ENCODE peak calls at places on chromosomes 2 and 18, in eight cellular contexts. J is IMR-90; I is mammary epithelial cell; Q is CD8-positive, alpha-beta T cell; X is foreskin keratinocyte; W is cardiac muscle cell; M is astrocyte; V is left ventricle myocardium inferior. Z is an unnamed sample. For H3K4me1, the result is how much of the 10 kb centered on the place peaks cover.

GRCh38 chr18:76923485-76924085 is 101.2 kb downstream of the ZNF236 start:
- DNase-seq in J (peak), I (peak), Q (no peak), X (no peak), W (peak), M (no peak), V (no peak), Z (peak)

GRCh38 chr2:65300134-65300771 is 72.6 kb downstream of the ACTR2 start:
- DNase-seq in J (peak), I (no peak), Q (no peak), X (no peak), W (peak), M (peak), V (peak), Z (no peak)

GRCh38 chr2:7014201-7014640 is 97.0 kb downstream of the RNF144A start:
- DNase-seq in J (no peak), I (no peak), Q (no peak), X (no peak), W (peak), M (peak), V (no peak), Z (peak)

GRCh38 chr2:238790126-238790820 is 57.6 kb upstream of the TWIST2 start:
- DNase-seq in J (no peak), I (no peak), Q (no peak), X (no peak), W (peak), M (no peak), V (no peak), Z (no peak)

GRCh38 chr2:158967731-158968395 is 577 bp upstream of the TANC1 start:
- DNase-seq in J (peak), I (peak), Q (no peak), X (no peak), W (peak), M (peak), V (peak), Z (peak)

GRCh38 chr2:85111819-85112281 is 21.3 kb upstream of the TCF7L1 start:
- DNase-seq in J (peak), I (peak), Q (no peak), X (no peak), W (no peak), M (peak), V (no peak), Z (no peak)

GRCh38 chr2:27720004-27720551 is 51.4 kb upstream of the MRPL33 start:
- DNase-seq in J (peak), I (peak), Q (no peak), X (peak), W (peak), M (peak), V (no peak), Z (peak)

GRCh38 chr2:236852100-236852976 is 233.4 kb upstream of the COPS8 start:
- DNase-seq in J (no peak), I (no peak), Q (no peak), X (no peak), W (peak), M (no peak), V (no peak), Z (no peak)

GRCh38 chr2:97935719-97936161 is 60.0 kb downstream of the TMEM131 start:
- DNase-seq in J (peak), I (peak), Q (no peak), X (no peak), W (peak), M (peak), V (no peak), Z (peak)

GRCh38 chr2:168543037-168543436 is 87.0 kb downstream of the CERS6 start:
- DNase-seq in J (no peak), I (no peak), Q (no peak), X (no peak), W (no peak), M (no peak), V (no peak), Z (no peak)

GRCh38 chr2:2793514-2793913 is 462.4 kb upstream of the MYT1L start:
- DNase-seq in J (no peak), I (no peak), Q (no peak), X (no peak), W (no peak), M (no peak), V (no peak), Z (no peak)

GRCh38 chr2:27281855-27282559 is at the start of gene TRIM54:
- DNase-seq in J (peak), I (no peak), Q (no peak), X (no peak), W (no peak), M (no peak), V (peak), Z (peak)

GRCh38 chr2:175030380-175031271 is 25.4 kb upstream of the CHN1 start:
- DNase-seq in J (peak), I (peak), Q (no peak), X (peak), W (peak), M (peak), V (no peak), Z (peak)

GRCh38 chr2:101983928-101984327 is 7.8 kb upstream of the IL1R2 start:
- DNase-seq in J (no peak), I (peak), Q (no peak), X (no peak), W (no peak), M (no peak), V (no peak), Z (peak)

GRCh38 chr18:22872894-22873537 is 60.1 kb upstream of the RBBP8 start:
- DNase-seq in J (peak), I (no peak), Q (no peak), X (no peak), W (peak), M (no peak), V (no peak), Z (no peak)

GRCh38 chr18:79971986-79972385 is 7.5 kb downstream of the HSBP1L1 start:
- DNase-seq in J (no peak), I (no peak), Q (no peak), X (no peak), W (no peak), M (no peak), V (no peak), Z (no peak)

GRCh38 chr18:3015203-3015590 is 2.3 kb upstream of the LPIN2 start:
- DNase-seq in J (peak), I (peak), Q (no peak), X (peak), W (peak), M (peak), V (no peak), Z (peak)

GRCh38 chr18:79706658-79707057 is 27.1 kb downstream of the CTDP1 start:
- DNase-seq in J (no peak), I (no peak), Q (no peak), X (no peak), W (no peak), M (no peak), V (no peak), Z (no peak)

GRCh38 chr2:126890136-126890961 is 8.3 kb upstream of the TEX51 start:
- DNase-seq in J (no peak), I (no peak), Q (no peak), X (no peak), W (no peak), M (no peak), V (no peak), Z (no peak)

GRCh38 chr2:198916548-198916947 is 541.2 kb downstream of the SATB2 start:
- DNase-seq in J (no peak), I (no peak), Q (no peak), X (no peak), W (no peak), M (no peak), V (no peak), Z (no peak)

GRCh38 chr2:241842620-241843211 is 16.0 kb downstream of the PDCD1 start:
- DNase-seq in J (no peak), I (no peak), Q (peak), X (no peak), W (no peak), M (no peak), V (no peak), Z (no peak)

GRCh38 chr2:18639756-18640453 is 50.5 kb upstream of the NT5C1B start:
- DNase-seq in J (no peak), I (peak), Q (no peak), X (no peak), W (peak), M (no peak), V (no peak), Z (no peak)

GRCh38 chr18:23468753-23469459 is 15.8 kb downstream of the RIOK3 start:
- DNase-seq in J (no peak), I (no peak), Q (no peak), X (no peak), W (no peak), M (no peak), V (no peak), Z (no peak)

GRCh38 chr2:56117764-56118163 is 66.0 kb upstream of the CCDC85A start:
- DNase-seq in J (no peak), I (no peak), Q (no peak), X (peak), W (no peak), M (no peak), V (no peak), Z (no peak)

GRCh38 chr2:98479959-98480524 is 35.4 kb downstream of the INPP4A start:
- DNase-seq in J (peak), I (peak), Q (peak), X (peak), W (peak), M (peak), V (peak), Z (peak)

GRCh38 chr2:238881353-238882082 is 33.6 kb downstream of the TWIST2 start:
- DNase-seq in J (no peak), I (no peak), Q (no peak), X (no peak), W (no peak), M (no peak), V (no peak), Z (no peak)

GRCh38 chr2:47631840-47632398 is 151.0 kb upstream of the MSH6 start:
- DNase-seq in J (peak), I (peak), Q (no peak), X (peak), W (peak), M (peak), V (no peak), Z (peak)

GRCh38 chr2:162520959-162521358 is 177.0 kb downstream of the GCA start:
- DNase-seq in J (no peak), I (no peak), Q (no peak), X (no peak), W (no peak), M (no peak), V (no peak), Z (no peak)

GRCh38 chr2:82731824-82732223 is 1727.3 kb downstream of the SUCLG1 start:
- DNase-seq in J (no peak), I (no peak), Q (no peak), X (no peak), W (no peak), M (no peak), V (no peak), Z (no peak)

GRCh38 chr2:43206602-43207001 is 19.8 kb downstream of the ZFP36L2 start:
- DNase-seq in J (no peak), I (no peak), Q (no peak), X (no peak), W (no peak), M (no peak), V (no peak), Z (no peak)

GRCh38 chr2:140786585-140786984 is 1344.2 kb downstream of the LRP1B start:
- DNase-seq in J (no peak), I (no peak), Q (no peak), X (no peak), W (no peak), M (no peak), V (no peak), Z (no peak)

GRCh38 chr2:222470802-222471468 is 46.6 kb downstream of the SGPP2 start:
- DNase-seq in J (no peak), I (no peak), Q (no peak), X (no peak), W (no peak), M (no peak), V (no peak), Z (no peak)

GRCh38 chr2:161030260-161031063 is 129.8 kb upstream of the TANK start:
- DNase-seq in J (peak), I (peak), Q (no peak), X (peak), W (peak), M (peak), V (no peak), Z (no peak)

GRCh38 chr18:22337311-22337710 is 80.4 kb downstream of the CTAGE1 start:
- DNase-seq in J (no peak), I (no peak), Q (no peak), X (no peak), W (peak), M (no peak), V (no peak), Z (no peak)

GRCh38 chr2:130327703-130328527 is 14.8 kb upstream of the IMP4 start:
- DNase-seq in J (peak), I (peak), Q (no peak), X (peak), W (peak), M (peak), V (no peak), Z (no peak)

GRCh38 chr18:69387181-69387580 is 13.5 kb upstream of the DOK6 start:
- DNase-seq in J (no peak), I (no peak), Q (no peak), X (no peak), W (peak), M (no peak), V (no peak), Z (peak)

GRCh38 chr2:168255866-168256265 is 8.5 kb upstream of the STK39 start:
- DNase-seq in J (no peak), I (no peak), Q (no peak), X (no peak), W (no peak), M (no peak), V (no peak), Z (no peak)

DNA sequence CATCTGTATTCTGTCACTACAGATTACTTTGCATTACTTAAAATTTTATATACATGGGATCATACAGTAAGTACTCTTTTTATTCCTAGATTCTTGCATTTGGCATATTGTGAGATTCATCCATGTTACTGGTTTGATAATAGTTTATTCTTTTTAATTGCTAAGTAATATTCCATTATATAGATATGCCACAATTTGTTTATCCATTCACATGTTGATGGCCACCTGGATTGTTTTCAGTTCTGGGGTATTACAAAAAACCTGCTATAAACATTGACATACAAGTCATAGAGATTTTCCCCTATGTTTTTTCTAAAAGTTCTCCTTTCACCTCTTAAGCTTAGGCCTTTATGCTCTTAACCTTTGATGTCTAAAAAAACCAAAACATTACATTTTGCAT is 87.0 kb downstream of the ATAD2B start:
- DNase-seq in J (no peak), I (no peak), Q (no peak), X (no peak), W (no peak), M (no peak), V (no peak), Z (no peak)
- TF ChIP-seq CTCF in J (no peak), I (no peak), Q (no peak), X (no peak), W (no peak), M (no peak), V (no peak), Z (no peak)

GRCh38 chr18:12257996-12258718 is 4.0 kb downstream of the CIDEA start:
- DNase-seq in J (no peak), I (peak), Q (no peak), X (peak), W (no peak), M (no peak), V (no peak), Z (no peak)

GRCh38 chr18:12256946-12257345 is 2.8 kb downstream of the CIDEA start:
- DNase-seq in J (no peak), I (no peak), Q (no peak), X (no peak), W (peak), M (no peak), V (no peak), Z (peak)

GRCh38 chr18:12262748-12263147 is 8.6 kb downstream of the CIDEA start:
- DNase-seq in J (no peak), I (no peak), Q (no peak), X (no peak), W (no peak), M (no peak), V (no peak), Z (no peak)

GRCh38 chr18:12255626-12256026 is 1.5 kb downstream of the CIDEA start:
- DNase-seq in J (peak), I (peak), Q (no peak), X (peak), W (no peak), M (peak), V (no peak), Z (no peak)

GRCh38 chr18:12258719-12259705 is 4.9 kb downstream of the CIDEA start:
- DNase-seq in J (no peak), I (no peak), Q (no peak), X (no peak), W (no peak), M (no peak), V (no peak), Z (no peak)
- H3K4me1 ChIP-seq in J (under half), I (under half), Q (under half), X (under half), W (under half), M (under half), V (under half), Z (under half)

GRCh38 chr2:171436307-171436706 is 2.3 kb downstream of the DCAF17 start:
- DNase-seq in J (peak), I (peak), Q (no peak), X (peak), W (peak), M (peak), V (no peak), Z (no peak)

GRCh38 chr2:171434671-171434980 is 600 bp downstream of the DCAF17 start:
- DNase-seq in J (no peak), I (no peak), Q (no peak), X (no peak), W (no peak), M (no peak), V (no peak), Z (no peak)

GRCh38 chr2:171432969-171433762 is 624 bp downstream of the METTL8 start:
- DNase-seq in J (peak), I (peak), Q (peak), X (peak), W (peak), M (no peak), V (no peak), Z (peak)

GRCh38 chr2:171432206-171432968 is 1.4 kb downstream of the METTL8 start:
- DNase-seq in J (peak), I (no peak), Q (no peak), X (no peak), W (no peak), M (no peak), V (no peak), Z (no peak)

GRCh38 chr2:171433763-171434670 is at the start of the genes DCAF17 and METTL8:
- DNase-seq in J (peak), I (peak), Q (peak), X (peak), W (peak), M (peak), V (peak), Z (peak)
- TF ChIP-seq CTCF in J (peak), I (peak), Q (peak), X (peak), W (peak), M (no peak), V (peak), Z (peak)

GRCh38 chr18:42517896-42518295 is 562.9 kb downstream of the PIK3C3 start:
- DNase-seq in J (no peak), I (peak), Q (no peak), X (no peak), W (no peak), M (no peak), V (no peak), Z (no peak)

GRCh38 chr18:42525905-42526304 is 570.9 kb downstream of the PIK3C3 start:
- DNase-seq in J (no peak), I (no peak), Q (no peak), X (no peak), W (no peak), M (no peak), V (no peak), Z (no peak)

GRCh38 chr18:42514522-42514921 is 559.5 kb downstream of the PIK3C3 start:
- DNase-seq in J (no peak), I (peak), Q (no peak), X (peak), W (no peak), M (peak), V (no peak), Z (no peak)

DNA sequence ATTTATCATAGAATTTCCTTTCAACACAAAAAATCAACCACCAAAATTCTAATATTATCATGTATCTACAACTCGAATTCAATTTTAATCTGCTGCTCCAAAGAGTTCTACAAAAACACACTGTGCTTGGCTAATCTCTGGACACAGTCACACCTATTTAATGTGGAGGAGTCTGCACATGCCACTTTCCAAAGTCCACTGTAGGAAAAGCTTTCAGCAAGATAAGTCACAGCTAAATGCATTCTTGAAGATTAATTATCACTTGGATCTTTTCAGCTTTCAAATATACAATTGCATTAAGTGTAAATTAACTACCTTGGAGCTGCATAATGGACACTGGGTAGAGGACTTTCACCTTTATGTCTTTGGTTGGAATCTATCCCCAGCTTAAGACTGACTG is 565.0 kb downstream of the PIK3C3 start:
- DNase-seq in J (no peak), I (no peak), Q (no peak), X (no peak), W (no peak), M (no peak), V (no peak), Z (no peak)
- H3K4me1 ChIP-seq in J (under half), I (under half), Q (under half), X (under half), W (under half), M (under half), V (under half), Z (under half)

GRCh38 chr2:172095905-172096660 is 6.6 kb downstream of the DLX2 start:
- DNase-seq in J (no peak), I (no peak), Q (no peak), X (no peak), W (no peak), M (no peak), V (no peak), Z (peak)
- TF ChIP-seq CTCF in J (no peak), I (no peak), Q (no peak), X (peak), W (peak), M (no peak), V (no peak), Z (peak)

GRCh38 chr2:203685081-203685621 is 21.3 kb upstream of the CD28 start:
- DNase-seq in J (peak), I (peak), Q (no peak), X (peak), W (peak), M (peak), V (no peak), Z (no peak)
- H3K4me1 ChIP-seq in J (under half), I (half or more), Q (under half), X (under half), W (under half), M (half or more), V (half or more), Z (under half)

DNA sequence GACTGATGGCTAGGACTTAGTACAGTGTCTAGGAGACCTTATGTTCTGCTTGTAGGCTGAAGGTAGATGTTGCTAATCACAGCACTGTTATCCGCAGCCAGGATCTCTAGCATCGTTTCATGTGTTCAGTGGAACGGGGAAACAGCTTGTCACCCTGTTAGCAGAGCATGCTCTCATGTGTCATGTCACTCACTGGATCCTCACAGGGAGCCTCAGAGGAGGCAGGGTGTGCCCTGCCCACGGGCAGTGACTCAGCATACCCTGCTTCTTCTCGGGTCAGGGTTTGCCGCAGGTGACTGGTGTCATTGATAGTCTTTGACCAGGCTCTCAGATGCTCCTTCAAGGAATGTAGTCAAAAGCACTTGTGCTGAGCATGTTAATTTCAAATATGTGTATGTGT is 44.4 kb downstream of the RPIA start:
- DNase-seq in J (no peak), I (peak), Q (no peak), X (no peak), W (no peak), M (no peak), V (no peak), Z (no peak)
- TF ChIP-seq CTCF in J (no peak), I (no peak), Q (no peak), X (no peak), W (no peak), M (no peak), V (no peak), Z (no peak)

DNA sequence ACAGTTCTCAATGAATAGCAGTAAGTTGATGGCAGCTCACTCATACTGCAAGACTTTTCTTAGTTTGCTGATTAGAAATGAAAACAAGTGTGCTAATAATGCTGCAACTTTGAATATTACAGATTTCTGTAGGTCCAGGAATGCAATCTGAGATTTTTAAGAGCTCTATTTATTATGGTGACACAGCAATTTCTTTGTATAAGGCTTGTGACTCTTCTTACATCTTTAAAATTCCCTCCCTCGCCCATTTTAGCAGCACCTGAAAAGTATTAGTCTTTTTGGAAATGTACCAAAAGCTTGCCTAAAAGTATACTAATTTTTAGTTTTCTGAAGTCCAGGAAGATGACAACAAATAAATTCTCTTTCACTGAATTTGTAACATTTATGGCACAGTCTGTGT is 4.4 kb upstream of the HTR2B start:
- DNase-seq in J (no peak), I (no peak), Q (no peak), X (no peak), W (no peak), M (no peak), V (no peak), Z (no peak)
- H3K4me1 ChIP-seq in J (under half), I (under half), Q (under half), X (under half), W (under half), M (under half), V (under half), Z (under half)